ENCODE peak calls at places on chromosome 14, in four cellular contexts. One of them, this sample, is unnamed.

GRCh38 chr14:53330441-53330840 is 177.3 kb upstream of the DDHD1 start:
- DNase-seq in K562: no peak
- DNase-seq in GM12878: no peak
- DNase-seq in HL-60: no peak
- DNase-seq in this sample: no peak

GRCh38 chr14:96126339-96126770 is 78.3 kb upstream of the BDKRB2 start:
- DNase-seq in GM12878: peak; percentile 16
- DNase-seq in K562: no peak
- DNase-seq in HL-60: peak; percentile 55
- DNase-seq in this sample: no peak

GRCh38 chr14:100421756-100422470 is 98.8 kb downstream of the SLC25A47 start:
- DNase-seq in K562: no peak
- DNase-seq in GM12878: no peak
- DNase-seq in HL-60: no peak
- DNase-seq in this sample: no peak

GRCh38 chr14:72657214-72657921 is 236.5 kb downstream of the DPF3 start:
- DNase-seq in HL-60: no peak
- DNase-seq in K562: no peak
- DNase-seq in GM12878: no peak
- DNase-seq in this sample: no peak

GRCh38 chr14:42944284-42944683 is 1337.6 kb downstream of the LRFN5 start:
- DNase-seq in HL-60: no peak
- DNase-seq in K562: no peak
- DNase-seq in GM12878: no peak
- DNase-seq in this sample: no peak

GRCh38 chr14:48973136-48973535 is 613.0 kb downstream of the RPS29 start:
- DNase-seq in GM12878: no peak
- DNase-seq in K562: no peak
- DNase-seq in HL-60: no peak
- DNase-seq in this sample: no peak

GRCh38 chr14:30292591-30292990 is 266.4 kb upstream of the G2E3 start:
- DNase-seq in GM12878: no peak
- DNase-seq in K562: no peak
- DNase-seq in HL-60: no peak
- DNase-seq in this sample: no peak

GRCh38 chr14:61262082-61262481 is 19.1 kb downstream of the TMEM30B start:
- DNase-seq in K562: no peak
- DNase-seq in GM12878: no peak
- DNase-seq in HL-60: no peak
- DNase-seq in this sample: no peak

GRCh38 chr14:100123618-100124017 is 35.8 kb downstream of the DEGS2 start:
- DNase-seq in K562: no peak
- DNase-seq in GM12878: no peak
- DNase-seq in HL-60: no peak
- DNase-seq in this sample: no peak

GRCh38 chr14:28709571-28710305 is 56.8 kb upstream of the FOXG1 start:
- DNase-seq in GM12878: no peak
- DNase-seq in K562: no peak
- DNase-seq in HL-60: no peak
- DNase-seq in this sample: no peak

GRCh38 chr14:88323520-88324199 is 591 bp upstream of the KCNK10 start:
- DNase-seq in GM12878: no peak
- DNase-seq in K562: no peak
- DNase-seq in HL-60: peak; percentile 4
- DNase-seq in this sample: peak; percentile 83

GRCh38 chr14:30223966-30224365 is 296.3 kb upstream of the PRKD1 start:
- DNase-seq in K562: no peak
- DNase-seq in HL-60: no peak
- DNase-seq in GM12878: no peak
- DNase-seq in this sample: no peak

GRCh38 chr14:30559638-30560071 is 697 bp downstream of the G2E3 start:
- DNase-seq in GM12878: no peak
- DNase-seq in K562: peak; percentile 27
- DNase-seq in HL-60: peak; percentile 7
- DNase-seq in this sample: peak; percentile 7

GRCh38 chr14:75279153-75279738 is 618 bp downstream of the FOS start:
- DNase-seq in GM12878: no peak
- DNase-seq in K562: peak; percentile 64
- DNase-seq in HL-60: no peak
- DNase-seq in this sample: peak; percentile 25

GRCh38 chr14:51513933-51514332 is 137.8 kb upstream of the FRMD6 start:
- DNase-seq in GM12878: no peak
- DNase-seq in HL-60: no peak
- DNase-seq in K562: no peak
- DNase-seq in this sample: no peak

GRCh38 chr14:96592591-96593388 is 90.6 kb downstream of the PAPOLA start:
- DNase-seq in K562: peak; percentile 57
- DNase-seq in GM12878: no peak
- DNase-seq in HL-60: no peak
- DNase-seq in this sample: peak; percentile 85

GRCh38 chr14:72479471-72479931 is 414.4 kb downstream of the DPF3 start:
- DNase-seq in K562: peak; percentile 31
- DNase-seq in HL-60: no peak
- DNase-seq in GM12878: peak; percentile 75
- DNase-seq in this sample: no peak

GRCh38 chr14:32167907-32168306 is 33.9 kb upstream of the RNU6-7 start:
- DNase-seq in HL-60: no peak
- DNase-seq in GM12878: no peak
- DNase-seq in K562: no peak
- DNase-seq in this sample: no peak

GRCh38 chr14:75417674-75418073 is 10.1 kb upstream of the JDP2 start:
- DNase-seq in GM12878: no peak
- DNase-seq in HL-60: no peak
- DNase-seq in K562: peak; percentile 12
- DNase-seq in this sample: no peak

GRCh38 chr14:76045773-76046172 is 60.2 kb downstream of the IFT43 start:
- DNase-seq in HL-60: no peak
- DNase-seq in K562: no peak
- DNase-seq in GM12878: no peak
- DNase-seq in this sample: no peak

GRCh38 chr14:89616425-89617141 is 199.6 kb upstream of the FOXN3 start:
- DNase-seq in K562: no peak
- DNase-seq in GM12878: no peak
- DNase-seq in HL-60: no peak
- DNase-seq in this sample: peak; percentile 44

GRCh38 chr14:81834308-81834707 is 300.7 kb upstream of the SEL1L start:
- DNase-seq in K562: no peak
- DNase-seq in HL-60: no peak
- DNase-seq in GM12878: no peak
- DNase-seq in this sample: no peak

GRCh38 chr14:100178691-100179090 is 19.2 kb upstream of the DEGS2 start:
- DNase-seq in K562: no peak
- DNase-seq in GM12878: no peak
- DNase-seq in HL-60: no peak
- DNase-seq in this sample: no peak

GRCh38 chr14:24312736-24313507 is 1.6 kb downstream of the LTB4R start:
- DNase-seq in GM12878: no peak
- DNase-seq in HL-60: peak; percentile 90
- DNase-seq in K562: peak; percentile 20
- DNase-seq in this sample: no peak

GRCh38 chr14:86574026-86574777 is 1044.3 kb downstream of the FLRT2 start:
- DNase-seq in K562: no peak
- DNase-seq in HL-60: no peak
- DNase-seq in GM12878: no peak
- DNase-seq in this sample: no peak

GRCh38 chr14:105495101-105495989 is 4.3 kb downstream of the TEDC1 start:
- DNase-seq in GM12878: no peak
- DNase-seq in K562: no peak
- DNase-seq in HL-60: no peak
- DNase-seq in this sample: no peak

GRCh38 chr14:67436006-67436866 is 24.3 kb upstream of the PLEK2 start:
- DNase-seq in GM12878: no peak
- DNase-seq in HL-60: no peak
- DNase-seq in K562: peak; percentile 42
- DNase-seq in this sample: no peak

GRCh38 chr14:31439554-31439953 is 17.8 kb downstream of the DTD2 start:
- DNase-seq in K562: no peak
- DNase-seq in GM12878: no peak
- DNase-seq in HL-60: no peak
- DNase-seq in this sample: no peak

GRCh38 chr14:63231733-63232132 is 27.5 kb downstream of the RHOJ start:
- DNase-seq in GM12878: no peak
- DNase-seq in K562: no peak
- DNase-seq in HL-60: no peak
- DNase-seq in this sample: no peak

GRCh38 chr14:50000215-50001145 is 107.6 kb downstream of the ARF6 start:
- DNase-seq in HL-60: peak; percentile 60
- DNase-seq in GM12878: no peak
- DNase-seq in K562: peak; percentile 36
- DNase-seq in this sample: no peak

GRCh38 chr14:93033983-93034670 is 81.6 kb downstream of the ITPK1 start:
- DNase-seq in GM12878: no peak
- DNase-seq in K562: peak; percentile 25
- DNase-seq in HL-60: no peak
- DNase-seq in this sample: peak; percentile 91

GRCh38 chr14:24310666-24311604 is at the start of gene LTB4R:
- DNase-seq in K562: no peak
- DNase-seq in GM12878: no peak
- DNase-seq in HL-60: peak; percentile 60
- DNase-seq in this sample: peak; percentile 74

GRCh38 chr14:92426237-92426636 is 87.3 kb upstream of the RIN3 start:
- DNase-seq in GM12878: no peak
- DNase-seq in K562: no peak
- DNase-seq in HL-60: peak; percentile 61
- DNase-seq in this sample: no peak

GRCh38 chr14:75427482-75428229 is at the start of gene JDP2:
- DNase-seq in K562: peak; percentile 40
- DNase-seq in GM12878: no peak
- DNase-seq in HL-60: peak; percentile 85
- DNase-seq in this sample: peak; percentile 47

GRCh38 chr14:91891721-91892220 is 24.4 kb upstream of the TC2N start:
- DNase-seq in HL-60: no peak
- DNase-seq in K562: no peak
- DNase-seq in GM12878: no peak
- DNase-seq in this sample: no peak

GRCh38 chr14:100138082-100138787 is 21.2 kb downstream of the DEGS2 start:
- DNase-seq in GM12878: no peak
- DNase-seq in HL-60: no peak
- DNase-seq in K562: no peak
- DNase-seq in this sample: no peak

GRCh38 chr14:45698462-45699134 is 445.6 kb upstream of the MIS18BP1 start:
- DNase-seq in HL-60: no peak
- DNase-seq in GM12878: no peak
- DNase-seq in K562: no peak
- DNase-seq in this sample: no peak

DNA sequence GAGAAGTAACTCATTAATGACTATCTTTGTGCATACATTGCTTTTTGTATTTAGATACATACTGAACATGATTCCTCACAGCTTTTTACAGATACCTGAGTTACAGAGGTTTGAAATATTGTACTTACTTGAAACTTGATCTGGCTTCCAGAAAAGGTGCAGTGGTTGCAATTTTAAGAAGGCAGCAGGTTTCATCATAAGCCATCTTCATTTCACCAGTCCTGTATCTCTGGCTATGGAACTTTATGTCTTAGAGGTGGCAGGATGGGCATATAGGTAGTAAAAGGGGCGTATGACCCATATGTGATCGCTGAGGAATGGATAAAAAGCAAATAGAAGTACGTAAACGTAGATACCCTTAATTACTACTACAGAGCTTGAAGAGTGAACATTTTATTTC is 13.7 kb downstream of the ZBTB1 start:
- DNase-seq in HL-60: no peak
- DNase-seq in GM12878: no peak
- DNase-seq in K562: no peak
- DNase-seq in this sample: no peak
- TF ChIP-seq SPI1 in HL-60: no peak
- TF ChIP-seq SPI1 in GM12878: no peak
- TF ChIP-seq SPI1 in K562: no peak
- TF ChIP-seq SPI1 in this sample: no peak

DNA sequence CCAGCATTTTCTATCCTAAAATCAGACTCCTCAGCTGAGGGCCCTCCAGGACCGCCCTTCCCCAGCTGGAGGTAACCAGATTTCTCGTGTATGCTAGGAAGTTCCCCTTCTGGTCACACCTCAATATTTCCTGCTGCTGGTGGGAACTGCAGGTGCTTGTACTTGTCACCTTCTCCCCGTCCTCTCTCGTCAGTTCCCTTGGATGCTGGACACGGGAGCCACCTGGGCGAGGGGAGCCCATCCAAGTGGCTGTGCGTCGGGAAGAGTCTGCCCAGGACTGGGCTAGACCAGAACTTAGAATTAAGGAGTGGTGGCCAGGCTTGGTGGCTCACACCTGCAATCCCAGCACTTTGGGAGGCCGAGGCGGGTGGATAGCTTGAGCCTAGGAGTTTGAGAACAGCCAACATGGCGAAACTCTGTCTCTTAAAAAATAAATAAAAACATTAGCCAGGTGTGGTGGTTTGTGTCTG is 23.2 kb upstream of the KIF26A start:
- DNase-seq in HL-60: no peak
- DNase-seq in GM12878: no peak
- DNase-seq in K562: no peak
- DNase-seq in this sample: no peak
- TF ChIP-seq SPI1 in HL-60: no peak
- TF ChIP-seq SPI1 in GM12878: no peak
- TF ChIP-seq SPI1 in K562: no peak
- TF ChIP-seq SPI1 in this sample: no peak

DNA sequence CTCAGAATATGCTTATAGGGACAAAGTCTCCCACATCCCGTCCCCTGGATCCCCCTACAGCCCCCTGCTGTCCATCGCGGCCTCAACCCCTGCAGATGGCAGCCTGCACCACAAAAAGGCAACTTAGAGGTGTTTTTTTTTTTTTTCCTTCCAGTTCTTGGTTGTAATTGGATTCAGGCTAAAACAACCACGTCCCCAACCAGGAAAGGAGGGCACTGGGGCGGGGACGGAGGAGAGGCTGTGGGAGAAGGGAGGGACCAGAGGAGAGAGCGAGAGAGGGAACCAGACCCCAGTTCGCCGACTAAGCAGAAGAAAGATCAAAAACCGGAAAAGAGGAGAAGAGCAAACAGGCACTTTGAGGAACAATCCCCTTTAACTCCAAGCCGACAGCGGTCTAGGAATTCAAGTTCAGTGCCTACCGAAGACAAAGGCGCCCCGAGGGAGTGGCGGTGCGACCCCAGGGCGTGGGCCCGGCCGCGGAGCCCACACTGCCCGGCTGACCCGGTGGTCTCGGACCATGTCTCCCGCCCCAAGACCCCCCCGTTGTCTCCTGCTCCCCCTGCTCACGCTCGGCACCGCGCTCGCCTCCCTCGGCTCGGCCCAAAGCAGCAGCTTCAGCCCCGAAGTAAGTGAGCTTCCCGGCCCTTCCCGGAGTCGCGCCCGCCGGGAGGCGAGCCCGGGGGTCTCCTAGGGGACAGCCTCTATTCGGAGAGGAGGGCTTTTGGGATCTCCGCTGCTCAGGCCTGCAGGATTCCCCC is at the start of gene MMP14:
- DNase-seq in GM12878: no peak
- DNase-seq in HL-60: no peak
- DNase-seq in K562: no peak
- DNase-seq in this sample: no peak
- TF ChIP-seq SPI1 in GM12878: no peak
- TF ChIP-seq SPI1 in HL-60: no peak
- TF ChIP-seq SPI1 in K562: no peak
- TF ChIP-seq SPI1 in this sample: no peak

GRCh38 chr14:104363891-104364760 is 215.4 kb upstream of the C14orf180 start:
- DNase-seq in GM12878: no peak
- DNase-seq in K562: no peak
- DNase-seq in HL-60: no peak
- DNase-seq in this sample: no peak
- TF ChIP-seq SPI1 in GM12878: no peak
- TF ChIP-seq SPI1 in K562: no peak
- TF ChIP-seq SPI1 in HL-60: no peak
- TF ChIP-seq SPI1 in this sample: no peak

GRCh38 chr14:80212025-80212402 is 710 bp upstream of the DIO2 start:
- DNase-seq in K562: no peak
- DNase-seq in GM12878: no peak
- DNase-seq in HL-60: no peak
- DNase-seq in this sample: no peak
- TF ChIP-seq SPI1 in K562: no peak
- TF ChIP-seq SPI1 in GM12878: peak; percentile 83
- TF ChIP-seq SPI1 in HL-60: no peak
- TF ChIP-seq SPI1 in this sample: peak; percentile 69

This sample was measured in GM12891.